ENCODE peak calls at places on chromosome 11, in four cellular contexts. U is IMR-90, Z is K562, L is GM12878. H is an unnamed sample. For H3K4me1, the result is how much of the 10 kb centered on the place peaks cover.

GRCh38 chr11:19605500-19606371 is 106.9 kb upstream of the NAV2 start:
- DNase-seq in Z (no peak), U (peak), L (no peak), H (no peak)

GRCh38 chr11:2585566-2586090 is 114.2 kb downstream of the KCNQ1OT1 start:
- DNase-seq in U (no peak), Z (no peak), L (no peak), H (no peak)

GRCh38 chr11:76256448-76256847 is 50.1 kb upstream of the WNT11 start:
- DNase-seq in Z (no peak), U (no peak), L (no peak), H (no peak)

GRCh38 chr11:9060700-9061111 is 30.7 kb downstream of the SCUBE2 start:
- DNase-seq in L (peak), Z (peak), U (no peak), H (peak)

GRCh38 chr11:74446445-74446844 is 20.9 kb downstream of the KCNE3 start:
- DNase-seq in U (no peak), Z (no peak), L (no peak), H (no peak)

GRCh38 chr11:57917632-57918031 is 106.0 kb upstream of the OR9Q1 start:
- DNase-seq in Z (no peak), L (no peak), U (no peak), H (no peak)

GRCh38 chr11:36376888-36377758 is 81.0 kb downstream of the PRR5L start:
- DNase-seq in Z (no peak), U (peak), L (no peak), H (peak)

GRCh38 chr11:32615422-32615821 is 31.8 kb downstream of the EIF3M start:
- DNase-seq in L (no peak), U (no peak), Z (no peak), H (no peak)

DNA sequence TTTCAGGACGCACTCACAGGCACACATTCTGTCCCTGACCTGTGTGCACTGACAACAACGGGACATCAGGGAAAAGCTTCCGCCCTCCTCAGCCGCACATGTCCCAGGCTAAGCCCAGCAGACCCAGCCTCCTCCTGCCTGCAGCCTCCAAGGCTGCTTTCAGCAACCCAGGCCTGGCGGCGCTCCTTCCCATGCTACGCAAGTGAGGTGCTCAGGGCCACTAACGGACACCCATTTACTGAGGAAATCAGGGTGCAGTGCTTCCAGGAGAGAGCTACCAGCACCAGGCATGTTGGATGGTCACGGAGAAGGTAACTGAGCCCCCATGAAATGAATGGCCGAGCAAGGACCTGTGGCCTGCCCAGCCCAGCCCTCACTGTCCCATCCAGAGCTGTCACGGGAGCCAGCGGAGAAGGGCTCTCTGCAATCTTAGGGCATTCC is 6.9 kb downstream of the MOB2 start:
- DNase-seq in U (no peak), Z (no peak), L (no peak), H (no peak)
- H3K4me1 ChIP-seq in U (under half), Z (under half), L (under half), H (under half)

GRCh38 chr11:121391914-121392313 is 60.2 kb upstream of the SORL1 start:
- DNase-seq in U (no peak), Z (no peak), L (no peak), H (no peak)
- TF ChIP-seq ELK1 in U (no peak), Z (no peak), L (no peak), H (no peak)

GRCh38 chr11:12218909-12219308 is 108.5 kb downstream of the MICAL2 start:
- DNase-seq in Z (no peak), L (no peak), U (no peak), H (no peak)
- H3K4me1 ChIP-seq in Z (under half), L (under half), U (under half), H (under half)

GRCh38 chr11:117506856-117507425 is 179.3 kb downstream of the CEP164 start:
- DNase-seq in Z (no peak), U (no peak), L (no peak), H (no peak)

GRCh38 chr11:117510646-117511045 is 183.0 kb downstream of the CEP164 start:
- DNase-seq in Z (no peak), U (no peak), L (no peak), H (no peak)

GRCh38 chr11:117511483-117511934 is 183.9 kb downstream of the CEP164 start:
- DNase-seq in U (no peak), Z (no peak), L (no peak), H (no peak)

GRCh38 chr11:117511981-117512448 is 184.4 kb downstream of the CEP164 start:
- DNase-seq in U (no peak), Z (no peak), L (no peak), H (no peak)

GRCh38 chr11:117509543-117509942 is 181.9 kb downstream of the CEP164 start:
- DNase-seq in Z (no peak), L (no peak), U (no peak), H (no peak)
- TF ChIP-seq ELK1 in Z (no peak), L (no peak), U (no peak), H (no peak)

DNA sequence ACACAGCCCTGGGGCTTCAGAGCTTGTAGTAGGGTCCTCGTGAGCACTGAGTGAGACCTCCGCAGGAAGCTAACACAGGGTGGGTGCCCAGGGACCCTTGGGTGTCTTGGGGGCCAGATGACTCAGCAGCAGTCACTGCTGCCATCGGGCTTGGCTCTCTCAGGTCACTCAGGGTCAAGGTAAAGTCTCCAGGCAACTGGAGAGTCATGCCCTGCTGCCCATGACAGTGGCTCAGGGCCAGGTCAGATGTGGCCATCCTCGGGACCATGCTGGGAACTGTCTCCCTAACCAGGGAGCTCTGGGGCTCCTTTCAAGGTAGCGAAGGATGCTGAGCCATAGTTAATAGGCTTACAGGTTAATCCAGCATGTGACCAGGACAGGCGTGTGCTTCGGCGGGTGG is 44.4 kb upstream of the SLC22A12 start:
- DNase-seq in Z (no peak), U (no peak), L (no peak), H (no peak)
- H3K4me1 ChIP-seq in Z (under half), U (under half), L (under half), H (under half)

GRCh38 chr11:67111261-67111660 is 7.8 kb upstream of the KDM2A start:
- DNase-seq in L (no peak), Z (no peak), U (peak), H (no peak)
- TF ChIP-seq ELK1 in L (no peak), Z (no peak), U (no peak), H (no peak)

DNA sequence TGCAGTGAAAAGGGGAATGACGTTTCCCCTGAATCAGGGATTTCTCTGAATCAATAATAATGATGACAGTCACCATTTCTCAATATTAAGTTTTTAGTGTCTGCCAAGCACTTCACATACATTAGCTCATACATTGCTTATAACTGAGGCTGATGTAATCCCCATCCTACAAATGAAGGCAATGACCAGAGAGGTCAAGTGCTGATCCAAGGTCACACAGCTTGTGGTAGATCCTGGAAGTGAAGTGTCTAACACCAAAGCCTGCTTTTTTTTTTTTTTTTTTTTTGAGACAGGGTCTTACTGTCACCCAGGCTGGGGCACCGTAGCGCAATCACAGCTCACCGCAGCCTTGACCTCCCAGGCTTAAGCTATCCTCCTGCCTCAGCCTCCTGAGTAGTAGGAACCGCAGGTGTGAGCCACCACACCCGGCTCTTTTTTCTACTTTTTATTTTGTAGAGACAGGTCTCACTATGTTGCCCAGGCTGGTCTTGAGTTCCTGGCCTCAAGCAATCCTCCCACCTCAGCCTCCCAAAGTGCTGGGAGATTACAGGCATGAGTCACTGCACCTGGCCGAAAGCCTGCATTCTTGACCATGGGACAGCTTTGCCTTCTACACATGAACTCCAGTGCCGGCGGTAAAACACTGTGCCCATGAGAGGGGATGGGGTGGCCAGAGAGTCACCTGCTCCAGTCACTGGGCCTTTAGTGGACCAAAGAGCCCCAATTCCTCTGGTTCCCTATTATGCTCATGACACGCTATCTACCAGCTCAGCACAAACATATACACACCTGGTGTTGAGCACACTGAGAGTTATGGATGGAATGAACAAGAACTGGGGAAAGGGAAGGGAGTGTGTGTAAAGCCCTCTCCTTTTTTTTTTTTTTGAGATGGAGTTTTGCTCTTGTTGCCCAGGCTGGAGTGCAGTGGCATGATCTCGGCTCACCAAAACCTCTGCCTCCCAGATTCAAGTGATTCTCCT is 17.4 kb downstream of the ARHGAP1 start:
- DNase-seq in U (no peak), Z (no peak), L (no peak), H (no peak)
- H3K4me1 ChIP-seq in U (under half), Z (under half), L (under half), H (under half)

H was measured in A549.